ENCODE peak calls at places on chromosomes 5 and 9, in nine cellular contexts. J, E, R, O, G, H, M, N and V are unnamed samples.

GRCh38 chr9:107286057-107286456 is 3.0 kb downstream of the RAD23B start:
- DNase-seq in H (no peak), G (no peak), O (no peak), R (no peak), N (no peak), J (no peak), M (no peak), E (no peak), V (no peak)

GRCh38 chr5:14364576-14365472 is 216.8 kb upstream of the OTULINL start:
- DNase-seq in H (peak; percentile 36), J (no peak), O (no peak), R (peak; percentile 13), E (no peak), N (peak; percentile 22), G (no peak), M (peak; percentile 13), V (peak; percentile 60)

GRCh38 chr5:61232490-61232889 is 70.2 kb upstream of the SMIM15 start:
- DNase-seq in M (no peak), N (no peak), G (no peak), E (no peak), R (no peak), J (no peak), O (no peak), H (no peak), V (no peak)

GRCh38 chr5:136309932-136310598 is 55.3 kb downstream of the TRPC7 start:
- DNase-seq in M (no peak), J (no peak), E (no peak), G (no peak), R (no peak), O (no peak), N (no peak), H (no peak), V (no peak)

GRCh38 chr5:177448244-177448950 is 1.8 kb downstream of the PRR7 start:
- DNase-seq in G (no peak), N (no peak), O (no peak), H (no peak), R (no peak), M (no peak), E (no peak), J (no peak), V (no peak)

GRCh38 chr5:127935398-127935797 is 148.2 kb upstream of the SLC12A2 start:
- DNase-seq in O (no peak), E (no peak), R (no peak), J (no peak), G (no peak), N (no peak), M (no peak), H (no peak), V (no peak)

GRCh38 chr9:133163559-133164208 is at the start of gene GBGT1:
- DNase-seq in M (no peak), G (no peak), J (peak; percentile 82), H (peak; percentile 67), O (peak; percentile 71), N (peak; percentile 21), R (peak; percentile 35), E (peak; percentile 67), V (peak; percentile 69)

GRCh38 chr5:31478901-31479300 is 53.0 kb downstream of the DROSHA start:
- DNase-seq in R (no peak), E (no peak), G (no peak), O (no peak), H (no peak), J (no peak), M (no peak), N (no peak), V (no peak)

GRCh38 chr5:69450116-69450515 is 35.2 kb downstream of the MARVELD2 start:
- DNase-seq in R (peak; percentile 27), J (no peak), G (no peak), N (no peak), M (peak; percentile 42), H (no peak), O (no peak), E (no peak), V (no peak)

GRCh38 chr5:131381011-131381410 is 117.2 kb downstream of the CDC42SE2 start:
- DNase-seq in R (no peak), M (no peak), G (no peak), O (no peak), N (no peak), H (no peak), E (no peak), J (no peak), V (no peak)

GRCh38 chr5:131379723-131380122 is 115.9 kb downstream of the CDC42SE2 start:
- DNase-seq in M (no peak), J (no peak), G (no peak), E (no peak), H (no peak), R (peak; percentile 27), N (peak; percentile 88), O (peak; percentile 32), V (no peak)

GRCh38 chr5:131382407-131383395 is 118.8 kb downstream of the CDC42SE2 start:
- DNase-seq in R (peak; percentile 70), H (peak; percentile 40), O (no peak), G (peak; percentile 8), J (no peak), E (no peak), M (peak; percentile 50), N (peak; percentile 88), V (peak; percentile 41)

GRCh38 chr5:131384181-131384580 is 120.3 kb downstream of the CDC42SE2 start:
- DNase-seq in E (no peak), G (no peak), O (no peak), J (no peak), H (no peak), R (no peak), N (no peak), M (no peak), V (no peak)

DNA sequence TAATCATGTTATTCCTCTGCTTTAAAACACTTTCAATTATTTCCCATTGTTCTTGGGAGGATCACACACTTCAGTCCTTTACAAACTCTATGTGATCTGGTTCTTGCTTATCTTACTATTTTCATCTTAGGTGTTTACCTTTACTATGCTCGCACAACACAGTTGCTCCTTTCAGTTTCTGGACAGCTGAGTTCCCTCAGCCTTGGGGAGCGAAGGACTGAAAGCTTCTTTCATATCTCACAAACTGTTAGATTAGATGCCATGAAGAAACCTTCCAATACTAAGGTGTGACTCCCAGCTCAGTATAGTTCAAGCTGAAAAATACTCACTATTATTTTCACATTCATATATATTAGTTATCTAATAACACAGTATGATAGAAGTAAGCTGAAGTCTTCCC is 117.9 kb downstream of the CDC42SE2 start:
- DNase-seq in G (no peak), N (peak; percentile 53), H (no peak), J (no peak), R (no peak), E (no peak), M (no peak), O (no peak), V (no peak)
- H3K4me1 ChIP-seq in G (peaks cover 14% of the 10 kb centered on the region), N (peaks cover 95% of the 10 kb centered on the region), H (peaks cover 16% of the 10 kb centered on the region), J (peaks cover 4% of the 10 kb centered on the region), R (peaks cover 49% of the 10 kb centered on the region), E (peaks cover 24% of the 10 kb centered on the region), M (peaks cover 2% of the 10 kb centered on the region), O (peaks cover 5% of the 10 kb centered on the region), V (peaks cover 73% of the 10 kb centered on the region)

DNA sequence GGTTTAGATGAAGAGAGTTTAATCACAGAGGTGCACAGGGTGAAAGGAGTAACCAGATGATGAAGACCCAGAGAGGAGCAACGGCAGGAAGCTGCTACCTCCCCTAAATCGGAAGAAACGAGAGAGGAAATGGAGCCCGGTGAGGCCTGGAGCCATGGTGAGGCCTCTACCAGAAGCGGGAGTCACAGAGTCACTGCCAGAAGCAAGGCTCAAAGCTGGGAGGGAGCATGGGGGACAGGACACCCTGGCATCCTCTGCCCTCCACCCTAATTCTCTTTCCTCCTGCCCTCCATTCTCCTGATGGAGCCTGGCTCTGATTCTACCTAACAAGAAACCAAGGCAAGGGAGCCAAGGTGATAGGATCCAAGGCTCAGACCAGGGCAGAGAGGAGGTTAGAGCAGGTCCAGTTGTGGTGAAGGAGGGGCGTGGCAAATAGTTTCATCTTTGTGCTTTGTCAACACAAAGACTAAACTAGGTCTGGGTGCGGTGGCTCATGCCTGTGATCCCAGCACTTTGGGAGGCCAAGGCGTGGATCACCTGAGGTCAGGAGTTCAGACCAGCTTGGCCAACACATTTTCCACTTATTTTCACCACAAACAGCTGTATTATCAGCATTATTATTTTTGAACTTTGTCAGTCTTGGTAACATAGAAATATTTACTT is 134.4 kb upstream of the RAI14 start:
- DNase-seq in N (no peak), R (no peak), G (no peak), J (no peak), E (no peak), O (no peak), H (no peak), M (no peak), V (no peak)
- H3K27ac ChIP-seq in N (no peak overlapping the region), R (peak overlapping the region; percentile 56), G (no peak overlapping the region), J (no peak overlapping the region), E (no peak overlapping the region), O (no peak overlapping the region), H (no peak overlapping the region), M (no peak overlapping the region), V (no peak overlapping the region)

GRCh38 chr5:159339451-159339850 is 9.2 kb upstream of the IL12B start:
- DNase-seq in O (no peak), H (no peak), M (no peak), N (no peak), G (no peak), R (no peak), E (no peak), J (no peak), V (no peak)

GRCh38 chr5:159342838-159343237 is 12.6 kb upstream of the IL12B start:
- DNase-seq in N (no peak), M (no peak), E (no peak), H (no peak), J (no peak), O (no peak), R (no peak), G (no peak), V (no peak)

GRCh38 chr5:159341145-159341544 is 10.9 kb upstream of the IL12B start:
- DNase-seq in J (no peak), R (no peak), H (no peak), O (no peak), M (no peak), N (no peak), E (no peak), G (no peak), V (no peak)

GRCh38 chr5:159341914-159342313 is 11.6 kb upstream of the IL12B start:
- DNase-seq in M (peak; percentile 64), J (no peak), G (no peak), N (peak; percentile 30), O (peak; percentile 58), E (peak; percentile 87), R (peak; percentile 61), H (peak; percentile 54), V (peak; percentile 72)

DNA sequence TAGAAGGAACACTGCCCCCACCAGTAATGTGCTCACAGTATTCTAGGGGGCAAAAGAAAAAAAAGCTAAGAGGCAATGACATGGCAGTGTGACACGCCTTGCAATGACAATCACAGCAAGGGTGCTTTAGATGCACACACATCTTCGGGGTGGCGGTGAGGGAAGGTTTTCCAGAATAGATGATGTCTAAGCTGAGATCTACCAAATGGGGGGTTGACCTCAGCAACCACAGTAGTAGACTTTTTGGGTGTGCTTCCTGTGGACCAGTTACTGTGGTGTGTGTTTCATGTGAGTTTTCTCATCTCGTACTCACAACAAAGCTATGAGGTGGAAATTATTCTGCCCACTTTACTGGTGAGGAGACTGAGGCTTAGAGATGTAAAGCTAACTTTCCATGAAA is 10.2 kb upstream of the IL12B start:
- DNase-seq in G (no peak), E (no peak), M (no peak), J (no peak), R (no peak), H (no peak), O (no peak), N (no peak), V (no peak)
- H3K4me1 ChIP-seq in G (no peaks in the 10 kb centered on the region), E (peaks cover 16% of the 10 kb centered on the region), M (peaks cover 26% of the 10 kb centered on the region), J (no peaks in the 10 kb centered on the region), R (peaks cover 39% of the 10 kb centered on the region), H (no peaks in the 10 kb centered on the region), O (no peaks in the 10 kb centered on the region), N (peaks cover 18% of the 10 kb centered on the region), V (peaks cover 6% of the 10 kb centered on the region)

GRCh38 chr9:130873966-130874365 is 22.6 kb downstream of the QRFP start:
- DNase-seq in G (no peak), E (no peak), R (no peak), J (peak; percentile 24), O (no peak), N (no peak), H (no peak), M (no peak), V (no peak)
- H3K27ac ChIP-seq in G (no peak overlapping the region), E (no peak overlapping the region), R (no peak overlapping the region), J (no peak overlapping the region), O (no peak overlapping the region), N (no peak overlapping the region), H (no peak overlapping the region), M (no peak overlapping the region), V (no peak overlapping the region)